ENCODE peak calls at places on chromosomes 1 and 21, in four cellular contexts. D is RWPE2, U is upper lobe of right lung, E is left lung. X is an unnamed sample.

GRCh38 chr1:39346876-39347275 is 142.4 kb downstream of the MACF1 start:
- DNase-seq in D (no peak), U (no peak), E (no peak), X (no peak)

GRCh38 chr1:193348126-193349045 is 162.0 kb upstream of the B3GALT2 start:
- DNase-seq in D (no peak), U (no peak), E (no peak), X (no peak)

GRCh38 chr1:89405275-89405929 is 41.5 kb downstream of the GBP6 start:
- DNase-seq in D (no peak), U (no peak), E (no peak), X (no peak)

GRCh38 chr1:199194862-199195261 is 556.0 kb downstream of the PTPRC start:
- DNase-seq in D (no peak), U (no peak), E (no peak), X (no peak)

GRCh38 chr1:60886793-60887331 is 195.5 kb upstream of the NFIA start:
- DNase-seq in D (no peak), U (no peak), E (no peak), X (no peak)

GRCh38 chr1:94095112-94095637 is 25.8 kb downstream of the ABCA4 start:
- DNase-seq in D (no peak), U (no peak), E (peak; percentile 56), X (peak; percentile 94)

GRCh38 chr1:30732277-30732996 is 9.1 kb upstream of the MATN1 start:
- DNase-seq in D (no peak), U (no peak), E (no peak), X (peak; percentile 68)

GRCh38 chr1:113976609-113977278 is 2.5 kb upstream of the OLFML3 start:
- DNase-seq in D (no peak), U (no peak), E (no peak), X (no peak)

GRCh38 chr1:160997323-160998038 is 23.5 kb downstream of the F11R start:
- DNase-seq in D (no peak), U (peak; percentile 77), E (peak; percentile 69), X (peak; percentile 77)

GRCh38 chr1:204435886-204436271 is 24.3 kb upstream of the PPP1R15B start:
- DNase-seq in D (no peak), U (no peak), E (no peak), X (no peak)

GRCh38 chr1:43521078-43521477 is 9.6 kb upstream of the PTPRF start:
- DNase-seq in D (peak; percentile 36), U (peak; percentile 41), E (no peak), X (no peak)

GRCh38 chr1:43520100-43520828 is 10.4 kb upstream of the PTPRF start:
- DNase-seq in D (peak; percentile 2), U (no peak), E (no peak), X (no peak)

GRCh38 chr1:43521716-43522115 is 9.0 kb upstream of the PTPRF start:
- DNase-seq in D (no peak), U (peak; percentile 7), E (no peak), X (no peak)

GRCh38 chr1:43522431-43522775 is 8.3 kb upstream of the PTPRF start:
- DNase-seq in D (no peak), U (no peak), E (no peak), X (no peak)

DNA sequence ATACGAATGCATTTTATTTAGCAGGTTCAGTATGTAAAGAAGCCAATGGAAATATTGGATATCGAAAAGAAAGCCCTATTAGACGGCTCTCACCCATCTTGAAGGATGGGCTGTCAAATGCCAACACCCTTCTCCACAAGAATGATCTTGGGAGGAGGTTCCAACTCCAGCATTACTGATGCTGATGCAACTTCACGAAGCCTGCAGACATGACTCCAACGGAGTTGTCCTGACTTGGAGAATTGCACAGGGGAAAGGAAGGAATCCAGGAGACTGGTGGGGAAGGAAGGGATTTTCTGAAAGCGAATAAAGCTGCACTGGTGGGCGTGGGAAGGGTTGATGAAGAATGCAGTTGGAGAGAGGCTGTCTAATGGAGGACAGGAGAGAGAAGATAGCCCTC is 11.4 kb upstream of the PTPRF start:
- DNase-seq in D (peak; percentile 2), U (no peak), E (no peak), X (no peak)
- H3K4me1 ChIP-seq in D (peaks cover 15% of the 10 kb centered on the region), U (no peaks in the 10 kb centered on the region), E (no peaks in the 10 kb centered on the region), X (no peaks in the 10 kb centered on the region)

GRCh38 chr1:32651461-32652073 is 559 bp downstream of the RBBP4 start:
- DNase-seq in D (peak; percentile 60), U (no peak), E (no peak), X (no peak)

GRCh38 chr1:32652244-32652962 is 1.4 kb downstream of the RBBP4 start:
- DNase-seq in D (no peak), U (no peak), E (no peak), X (no peak)

GRCh38 chr1:32650752-32651460 is at the start of gene RBBP4:
- DNase-seq in D (peak; percentile 95), U (peak; percentile 99), E (peak; percentile 98), X (peak; percentile 99)

GRCh38 chr1:32647308-32648134 is 2.8 kb downstream of the ZBTB8OS start:
- DNase-seq in D (no peak), U (no peak), E (no peak), X (no peak)

GRCh38 chr1:32650157-32650751 is at the start of gene ZBTB8OS:
- DNase-seq in D (peak; percentile 93), U (peak; percentile 93), E (peak; percentile 94), X (peak; percentile 95)
- H3K4me1 ChIP-seq in D (peaks cover 13% of the 10 kb centered on the region), U (peaks cover 38% of the 10 kb centered on the region), E (peaks cover 64% of the 10 kb centered on the region), X (peaks cover 2% of the 10 kb centered on the region)

DNA sequence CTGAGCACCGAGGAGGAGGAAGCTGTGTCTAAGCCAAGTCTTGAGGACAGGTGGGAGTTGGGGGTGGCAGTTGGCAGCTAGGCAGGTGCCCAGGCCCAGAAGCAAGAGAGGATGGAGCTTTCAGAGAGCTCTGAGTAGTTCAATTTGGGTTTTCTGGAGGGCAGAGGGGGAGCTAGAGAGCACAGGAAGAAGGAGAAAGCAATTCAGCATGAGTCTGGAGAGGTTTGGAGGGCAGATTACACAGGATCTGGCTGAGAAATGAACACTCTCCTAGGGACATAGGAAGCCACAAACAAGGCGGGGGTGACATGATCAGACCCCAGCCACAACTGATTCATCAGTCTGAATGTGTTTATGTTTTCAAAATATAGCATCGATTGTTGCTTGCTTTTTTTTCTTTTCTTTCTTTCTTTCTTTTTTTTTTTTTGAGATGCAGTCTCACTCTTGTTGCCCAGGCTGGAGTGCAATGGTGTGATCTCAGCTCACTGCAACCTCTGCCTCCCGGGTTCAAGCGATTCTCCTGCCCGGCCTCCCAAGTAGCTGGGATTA is 23.8 kb downstream of the PTPRF start:
- DNase-seq in D (no peak), U (no peak), E (no peak), X (no peak)
- H3K4me1 ChIP-seq in D (peaks cover 23% of the 10 kb centered on the region), U (peaks cover 42% of the 10 kb centered on the region), E (peaks cover 12% of the 10 kb centered on the region), X (peaks cover 40% of the 10 kb centered on the region)

GRCh38 chr21:45035477-45035848 is 38.9 kb upstream of the ADARB1 start:
- DNase-seq in D (no peak), U (no peak), E (no peak), X (no peak)

GRCh38 chr21:45040114-45040715 is 34.2 kb upstream of the ADARB1 start:
- DNase-seq in D (no peak), U (peak; percentile 60), E (no peak), X (no peak)

GRCh38 chr21:45039309-45040113 is 34.9 kb upstream of the ADARB1 start:
- DNase-seq in D (no peak), U (no peak), E (no peak), X (no peak)

GRCh38 chr21:45036630-45037029 is 37.8 kb upstream of the ADARB1 start:
- DNase-seq in D (no peak), U (no peak), E (no peak), X (no peak)

GRCh38 chr21:45037986-45038385 is 36.4 kb upstream of the ADARB1 start:
- DNase-seq in D (no peak), U (no peak), E (no peak), X (no peak)
- H3K4me1 ChIP-seq in D (no peaks in the 10 kb centered on the region), U (peaks cover 32% of the 10 kb centered on the region), E (peaks cover 33% of the 10 kb centered on the region), X (no peaks in the 10 kb centered on the region)

DNA sequence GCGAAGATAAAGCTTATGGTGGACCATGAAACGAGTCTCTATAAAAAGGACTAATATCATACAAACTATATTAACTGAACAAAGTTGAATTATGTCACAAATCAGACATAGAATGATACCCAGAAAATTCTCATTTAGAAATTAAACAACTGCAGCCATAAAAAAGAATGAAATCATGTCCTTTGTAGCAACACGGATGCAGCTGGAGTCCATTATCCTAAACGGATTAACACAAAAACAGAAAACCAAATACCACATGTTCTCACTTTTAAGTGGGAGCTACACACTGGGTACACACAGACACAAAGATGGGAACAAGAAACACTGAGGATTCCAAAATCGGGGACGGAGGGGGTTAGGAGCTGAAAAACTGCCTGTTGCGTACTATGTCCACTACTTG is 11.5 kb downstream of the COP1 start:
- DNase-seq in D (no peak), U (no peak), E (no peak), X (no peak)
- H3K4me1 ChIP-seq in D (no peaks in the 10 kb centered on the region), U (peaks cover 24% of the 10 kb centered on the region), E (peaks cover 75% of the 10 kb centered on the region), X (peaks cover 3% of the 10 kb centered on the region)

X was measured in kidney.